ENCODE peak calls at places on chromosomes 3 and 15, in five cellular contexts. One of them, this sample, is unnamed.

GRCh38 chr15:70311821-70312220 is 214.1 kb upstream of the TLE3 start:
- DNase-seq in AG08395: no peak
- DNase-seq in activated CD8-positive, alpha-beta T cell treated with anti-CD3 and anti-CD28 coated beads, Interleukin-2, amount 10 ng/mL, durations not matched to agents 7 days and 5 days: no peak
- DNase-seq in activated T-cell treated with anti-CD3 and anti-CD28 coated beads for 1 hour: no peak
- DNase-seq in D341Med: no peak
- DNase-seq in this sample: no peak

GRCh38 chr15:76333720-76334437 is 2.7 kb upstream of the ISL2 start:
- DNase-seq in AG08395: no peak
- DNase-seq in activated CD8-positive, alpha-beta T cell treated with anti-CD3 and anti-CD28 coated beads, Interleukin-2, amount 10 ng/mL, durations not matched to agents 7 days and 5 days: no peak
- DNase-seq in activated T-cell treated with anti-CD3 and anti-CD28 coated beads for 1 hour: no peak
- DNase-seq in D341Med: peak; percentile 65
- DNase-seq in this sample: no peak

GRCh38 chr15:58748787-58749531 is 548 bp downstream of the ADAM10 start:
- DNase-seq in AG08395: peak; percentile 29
- DNase-seq in activated CD8-positive, alpha-beta T cell treated with anti-CD3 and anti-CD28 coated beads, Interleukin-2, amount 10 ng/mL, durations not matched to agents 7 days and 5 days: peak; percentile 62
- DNase-seq in activated T-cell treated with anti-CD3 and anti-CD28 coated beads for 1 hour: peak; percentile 38
- DNase-seq in D341Med: peak; percentile 76
- DNase-seq in this sample: peak; percentile 38

GRCh38 chr3:71146673-71147072 is 436.9 kb downstream of the FOXP1 start:
- DNase-seq in AG08395: no peak
- DNase-seq in activated CD8-positive, alpha-beta T cell treated with anti-CD3 and anti-CD28 coated beads, Interleukin-2, amount 10 ng/mL, durations not matched to agents 7 days and 5 days: no peak
- DNase-seq in activated T-cell treated with anti-CD3 and anti-CD28 coated beads for 1 hour: no peak
- DNase-seq in D341Med: peak; percentile 47
- DNase-seq in this sample: no peak

GRCh38 chr3:169390310-169390731 is 273.2 kb downstream of the MECOM start:
- DNase-seq in AG08395: no peak
- DNase-seq in activated CD8-positive, alpha-beta T cell treated with anti-CD3 and anti-CD28 coated beads, Interleukin-2, amount 10 ng/mL, durations not matched to agents 7 days and 5 days: no peak
- DNase-seq in activated T-cell treated with anti-CD3 and anti-CD28 coated beads for 1 hour: no peak
- DNase-seq in D341Med: no peak
- DNase-seq in this sample: peak; percentile 21

GRCh38 chr3:9681723-9682081 is 21.9 kb upstream of the CPNE9 start:
- DNase-seq in AG08395: no peak
- DNase-seq in activated CD8-positive, alpha-beta T cell treated with anti-CD3 and anti-CD28 coated beads, Interleukin-2, amount 10 ng/mL, durations not matched to agents 7 days and 5 days: no peak
- DNase-seq in activated T-cell treated with anti-CD3 and anti-CD28 coated beads for 1 hour: no peak
- DNase-seq in D341Med: no peak
- DNase-seq in this sample: no peak

GRCh38 chr3:122082357-122082756 is 27.2 kb downstream of the CD86 start:
- DNase-seq in AG08395: no peak
- DNase-seq in activated CD8-positive, alpha-beta T cell treated with anti-CD3 and anti-CD28 coated beads, Interleukin-2, amount 10 ng/mL, durations not matched to agents 7 days and 5 days: no peak
- DNase-seq in activated T-cell treated with anti-CD3 and anti-CD28 coated beads for 1 hour: no peak
- DNase-seq in D341Med: no peak
- DNase-seq in this sample: no peak

GRCh38 chr15:84950570-84951111 is 31.0 kb upstream of the PDE8A start:
- DNase-seq in AG08395: no peak
- DNase-seq in activated CD8-positive, alpha-beta T cell treated with anti-CD3 and anti-CD28 coated beads, Interleukin-2, amount 10 ng/mL, durations not matched to agents 7 days and 5 days: no peak
- DNase-seq in activated T-cell treated with anti-CD3 and anti-CD28 coated beads for 1 hour: no peak
- DNase-seq in D341Med: no peak
- DNase-seq in this sample: no peak

GRCh38 chr3:191352014-191352413 is 21.7 kb upstream of the UTS2B start:
- DNase-seq in AG08395: no peak
- DNase-seq in activated CD8-positive, alpha-beta T cell treated with anti-CD3 and anti-CD28 coated beads, Interleukin-2, amount 10 ng/mL, durations not matched to agents 7 days and 5 days: no peak
- DNase-seq in activated T-cell treated with anti-CD3 and anti-CD28 coated beads for 1 hour: no peak
- DNase-seq in D341Med: no peak
- DNase-seq in this sample: peak; percentile 27

GRCh38 chr15:57160823-57161560 is 215.3 kb upstream of the CGNL1 start:
- DNase-seq in AG08395: peak; percentile 12
- DNase-seq in activated CD8-positive, alpha-beta T cell treated with anti-CD3 and anti-CD28 coated beads, Interleukin-2, amount 10 ng/mL, durations not matched to agents 7 days and 5 days: no peak
- DNase-seq in activated T-cell treated with anti-CD3 and anti-CD28 coated beads for 1 hour: no peak
- DNase-seq in D341Med: no peak
- DNase-seq in this sample: no peak

GRCh38 chr15:78341057-78341763 is 1.1 kb downstream of the CRABP1 start:
- DNase-seq in AG08395: no peak
- DNase-seq in activated CD8-positive, alpha-beta T cell treated with anti-CD3 and anti-CD28 coated beads, Interleukin-2, amount 10 ng/mL, durations not matched to agents 7 days and 5 days: no peak
- DNase-seq in activated T-cell treated with anti-CD3 and anti-CD28 coated beads for 1 hour: no peak
- DNase-seq in D341Med: peak; percentile 49
- DNase-seq in this sample: no peak

This sample was measured in MCF 10A.